ENCODE peak calls at places on chromosome 20, in seven cellular contexts. O, F, T, A, V, R and E are unnamed samples.

GRCh38 chr20:20772492-20773047 is 60.1 kb upstream of the RALGAPA2 start:
- DNase-seq in O (no peak), F (no peak), T (no peak), A (no peak), V (no peak), R (no peak), E (no peak)

GRCh38 chr20:26135325-26136110 is 438.9 kb upstream of the ZNF337 start:
- DNase-seq in O (no peak), F (no peak), T (no peak), A (peak; percentile 79), V (no peak), R (no peak), E (no peak)

GRCh38 chr20:15594296-15594695 is 979.0 kb downstream of the KIF16B start:
- DNase-seq in O (peak; percentile 24), F (no peak), T (no peak), A (no peak), V (no peak), R (no peak), E (peak; percentile 29)

GRCh38 chr20:47320990-47321805 is 35.3 kb downstream of the ZMYND8 start:
- DNase-seq in O (peak; percentile 75), F (no peak), T (no peak), A (peak; percentile 74), V (no peak), R (no peak), E (peak; percentile 86)

GRCh38 chr20:41701596-41702350 is 83.6 kb upstream of the CHD6 start:
- DNase-seq in O (no peak), F (no peak), T (no peak), A (no peak), V (no peak), R (no peak), E (no peak)

GRCh38 chr20:37669773-37670236 is 24.0 kb upstream of the CTNNBL1 start:
- DNase-seq in O (no peak), F (no peak), T (no peak), A (no peak), V (peak; percentile 26), R (no peak), E (no peak)

GRCh38 chr20:33443006-33443511 is 504 bp downstream of the SNTA1 start:
- DNase-seq in O (no peak), F (no peak), T (no peak), A (no peak), V (no peak), R (no peak), E (no peak)

GRCh38 chr20:3420211-3420707 is 12.8 kb upstream of the DNAAF9 start:
- DNase-seq in O (no peak), F (peak; percentile 78), T (no peak), A (no peak), V (peak; percentile 0), R (peak; percentile 6), E (peak; percentile 47)

GRCh38 chr20:36572701-36573102 is 695 bp upstream of the TGIF2 start:
- DNase-seq in O (peak; percentile 48), F (peak; percentile 22), T (peak; percentile 41), A (no peak), V (no peak), R (no peak), E (peak; percentile 57)

GRCh38 chr20:39004508-39004907 is 42.4 kb downstream of the DHX35 start:
- DNase-seq in O (peak; percentile 87), F (no peak), T (no peak), A (peak; percentile 95), V (peak; percentile 2), R (no peak), E (peak; percentile 93)

GRCh38 chr20:59784365-59785117 is 148.9 kb downstream of the SYCP2 start:
- DNase-seq in O (no peak), F (no peak), T (no peak), A (no peak), V (peak; percentile 65), R (no peak), E (no peak)

GRCh38 chr20:1327241-1327653 is 1.7 kb downstream of the SDCBP2 start:
- DNase-seq in O (no peak), F (peak; percentile 71), T (no peak), A (no peak), V (no peak), R (no peak), E (peak; percentile 81)

GRCh38 chr20:1646975-1647431 is 10.6 kb downstream of the SIRPG start:
- DNase-seq in O (no peak), F (no peak), T (no peak), A (no peak), V (no peak), R (no peak), E (no peak)

GRCh38 chr20:10669843-10670446 is 3.9 kb downstream of the JAG1 start:
- DNase-seq in O (no peak), F (no peak), T (no peak), A (no peak), V (no peak), R (no peak), E (no peak)

GRCh38 chr20:63980806-63981728 is at the start of gene PRPF6:
- DNase-seq in O (peak; percentile 99), F (peak; percentile 94), T (peak; percentile 88), A (peak; percentile 83), V (peak; percentile 93), R (peak; percentile 70), E (peak; percentile 98)

GRCh38 chr20:25247100-25247665 is 702 bp upstream of the PYGB start:
- DNase-seq in O (peak; percentile 42), F (peak; percentile 78), T (no peak), A (peak; percentile 62), V (peak; percentile 76), R (no peak), E (peak; percentile 66)

GRCh38 chr20:62936996-62937352 is 973 bp upstream of the GID8 start:
- DNase-seq in O (no peak), F (peak; percentile 50), T (no peak), A (no peak), V (no peak), R (no peak), E (peak; percentile 33)

GRCh38 chr20:38420232-38421085 is 14.7 kb downstream of the SNHG17 start:
- DNase-seq in O (no peak), F (no peak), T (no peak), A (no peak), V (no peak), R (no peak), E (no peak)

GRCh38 chr20:53688085-53688484 is 94.4 kb upstream of the ZNF217 start:
- DNase-seq in O (no peak), F (no peak), T (no peak), A (no peak), V (no peak), R (no peak), E (no peak)

GRCh38 chr20:50366270-50367103 is 143.7 kb upstream of the PTPN1 start:
- DNase-seq in O (peak; percentile 93), F (peak; percentile 95), T (no peak), A (peak; percentile 88), V (peak; percentile 12), R (no peak), E (peak; percentile 98)

GRCh38 chr20:4130404-4131189 is 115.2 kb upstream of the RNF24 start:
- DNase-seq in O (peak; percentile 57), F (peak; percentile 50), T (no peak), A (no peak), V (no peak), R (no peak), E (no peak)

GRCh38 chr20:56362833-56363413 is 4.1 kb downstream of the FAM210B start:
- DNase-seq in O (no peak), F (no peak), T (no peak), A (no peak), V (no peak), R (no peak), E (no peak)

GRCh38 chr20:32506721-32507120 is 78.4 kb downstream of the NOL4L start:
- DNase-seq in O (no peak), F (no peak), T (no peak), A (no peak), V (no peak), R (no peak), E (no peak)

GRCh38 chr20:46985241-46985640 is 90.6 kb downstream of the EYA2 start:
- DNase-seq in O (no peak), F (no peak), T (no peak), A (no peak), V (no peak), R (no peak), E (no peak)

GRCh38 chr20:24470031-24470781 is 777 bp downstream of the SYNDIG1 start:
- DNase-seq in O (no peak), F (peak; percentile 14), T (no peak), A (no peak), V (peak; percentile 64), R (no peak), E (no peak)

GRCh38 chr20:63487116-63487764 is 11.6 kb downstream of the EEF1A2 start:
- DNase-seq in O (no peak), F (no peak), T (no peak), A (no peak), V (no peak), R (no peak), E (no peak)

GRCh38 chr20:44609511-44610312 is 27.3 kb downstream of the PKIG start:
- DNase-seq in O (peak; percentile 97), F (peak; percentile 79), T (peak; percentile 71), A (peak; percentile 50), V (peak; percentile 89), R (peak; percentile 65), E (peak; percentile 94)

GRCh38 chr20:25483431-25484132 is 76.1 kb downstream of the GINS1 start:
- DNase-seq in O (no peak), F (no peak), T (no peak), A (no peak), V (peak; percentile 27), R (no peak), E (no peak)

GRCh38 chr20:44901972-44902371 is 7.9 kb upstream of the PABPC1L start:
- DNase-seq in O (no peak), F (peak; percentile 43), T (no peak), A (no peak), V (no peak), R (no peak), E (no peak)

GRCh38 chr20:48530957-48531356 is 296.8 kb downstream of the PREX1 start:
- DNase-seq in O (peak; percentile 83), F (no peak), T (no peak), A (no peak), V (no peak), R (no peak), E (no peak)

GRCh38 chr20:910132-910839 is 5.8 kb downstream of the ANGPT4 start:
- DNase-seq in O (no peak), F (no peak), T (no peak), A (no peak), V (no peak), R (no peak), E (no peak)

GRCh38 chr20:796916-797315 is 28.6 kb upstream of the SLC52A3 start:
- DNase-seq in O (no peak), F (no peak), T (no peak), A (no peak), V (no peak), R (no peak), E (peak; percentile 77)

GRCh38 chr20:45097485-45098095 is 3.3 kb downstream of the KCNS1 start:
- DNase-seq in O (no peak), F (peak; percentile 42), T (no peak), A (no peak), V (no peak), R (no peak), E (peak; percentile 53)